ENCODE peak calls at places on chromosomes 4 and X, in ten cellular contexts. One of them, this sample, is unnamed.

GRCh38 chrX:53190363-53190960 is 34.5 kb downstream of the KDM5C start:
- DNase-seq in Peyer's patch: no peak
- DNase-seq in T-helper 9 cell: no peak
- DNase-seq in HuH-7: peak
- DNase-seq in lung: no peak
- DNase-seq in brain microvascular endothelial cell: no peak
- DNase-seq in T-helper 1 cell: no peak
- DNase-seq in NCI-H1092: no peak
- DNase-seq in IMR-90: no peak
- DNase-seq in pons: no peak
- DNase-seq in this sample: no peak

GRCh38 chrX:68186552-68187262 is 246.6 kb downstream of the OPHN1 start:
- DNase-seq in Peyer's patch: no peak
- DNase-seq in T-helper 9 cell: no peak
- DNase-seq in HuH-7: no peak
- DNase-seq in lung: no peak
- DNase-seq in brain microvascular endothelial cell: no peak
- DNase-seq in T-helper 1 cell: no peak
- DNase-seq in NCI-H1092: no peak
- DNase-seq in IMR-90: peak
- DNase-seq in pons: no peak
- DNase-seq in this sample: peak

GRCh38 chr4:48112017-48112667 is 21.9 kb downstream of the TXK start:
- DNase-seq in Peyer's patch: no peak
- DNase-seq in T-helper 9 cell: no peak
- DNase-seq in HuH-7: no peak
- DNase-seq in lung: no peak
- DNase-seq in brain microvascular endothelial cell: no peak
- DNase-seq in T-helper 1 cell: no peak
- DNase-seq in NCI-H1092: no peak
- DNase-seq in IMR-90: peak
- DNase-seq in pons: no peak
- DNase-seq in this sample: peak

GRCh38 chrX:111867236-111867635 is 8.7 kb upstream of the TRPC5OS start:
- DNase-seq in Peyer's patch: no peak
- DNase-seq in T-helper 9 cell: no peak
- DNase-seq in HuH-7: no peak
- DNase-seq in lung: no peak
- DNase-seq in brain microvascular endothelial cell: no peak
- DNase-seq in T-helper 1 cell: no peak
- DNase-seq in NCI-H1092: no peak
- DNase-seq in IMR-90: no peak
- DNase-seq in pons: no peak
- DNase-seq in this sample: no peak

GRCh38 chrX:69321006-69321655 is 155.9 kb upstream of the PJA1 start:
- DNase-seq in Peyer's patch: no peak
- DNase-seq in T-helper 9 cell: no peak
- DNase-seq in HuH-7: no peak
- DNase-seq in lung: peak
- DNase-seq in brain microvascular endothelial cell: no peak
- DNase-seq in T-helper 1 cell: no peak
- DNase-seq in NCI-H1092: no peak
- DNase-seq in IMR-90: no peak
- DNase-seq in pons: no peak
- DNase-seq in this sample: no peak

GRCh38 chr4:76854858-76855257 is 43.1 kb downstream of the SOWAHB start:
- DNase-seq in Peyer's patch: no peak
- DNase-seq in T-helper 9 cell: no peak
- DNase-seq in HuH-7: no peak
- DNase-seq in lung: no peak
- DNase-seq in brain microvascular endothelial cell: no peak
- DNase-seq in T-helper 1 cell: no peak
- DNase-seq in NCI-H1092: no peak
- DNase-seq in IMR-90: no peak
- DNase-seq in pons: no peak
- DNase-seq in this sample: no peak

GRCh38 chrX:134634691-134635090 is 23.6 kb downstream of the PLAC1 start:
- DNase-seq in Peyer's patch: no peak
- DNase-seq in T-helper 9 cell: no peak
- DNase-seq in HuH-7: no peak
- DNase-seq in lung: no peak
- DNase-seq in brain microvascular endothelial cell: no peak
- DNase-seq in T-helper 1 cell: peak
- DNase-seq in NCI-H1092: no peak
- DNase-seq in IMR-90: peak
- DNase-seq in pons: no peak
- DNase-seq in this sample: peak

GRCh38 chr4:184752496-184753275 is 18.8 kb upstream of the CENPU start:
- DNase-seq in Peyer's patch: no peak
- DNase-seq in T-helper 9 cell: no peak
- DNase-seq in HuH-7: no peak
- DNase-seq in lung: no peak
- DNase-seq in brain microvascular endothelial cell: no peak
- DNase-seq in T-helper 1 cell: no peak
- DNase-seq in NCI-H1092: no peak
- DNase-seq in IMR-90: no peak
- DNase-seq in pons: no peak
- DNase-seq in this sample: no peak

GRCh38 chr4:3634281-3635089 is 102.3 kb upstream of the LRPAP1 start:
- DNase-seq in Peyer's patch: no peak
- DNase-seq in T-helper 9 cell: no peak
- DNase-seq in HuH-7: no peak
- DNase-seq in lung: no peak
- DNase-seq in brain microvascular endothelial cell: no peak
- DNase-seq in T-helper 1 cell: no peak
- DNase-seq in NCI-H1092: no peak
- DNase-seq in IMR-90: no peak
- DNase-seq in pons: no peak
- DNase-seq in this sample: no peak

GRCh38 chr4:86338989-86339388 is 20.9 kb downstream of the MAPK10 start:
- DNase-seq in Peyer's patch: no peak
- DNase-seq in T-helper 9 cell: no peak
- DNase-seq in HuH-7: no peak
- DNase-seq in lung: no peak
- DNase-seq in brain microvascular endothelial cell: peak
- DNase-seq in T-helper 1 cell: no peak
- DNase-seq in NCI-H1092: no peak
- DNase-seq in IMR-90: peak
- DNase-seq in pons: no peak
- DNase-seq in this sample: peak

This sample was measured in EH.